ENCODE peak calls at places on chromosomes 5 and 9, in four cellular contexts. One of them, this sample, is unnamed.

GRCh38 chr5:883475-884181 is 9.0 kb downstream of the BRD9 start:
- DNase-seq in cardiac muscle cell: no peak
- DNase-seq in lower leg skin: no peak
- DNase-seq in upper lobe of right lung: no peak
- DNase-seq in this sample: peak; percentile 92

GRCh38 chr5:16681761-16682335 is 65.1 kb upstream of the RETREG1 start:
- DNase-seq in cardiac muscle cell: no peak
- DNase-seq in lower leg skin: no peak
- DNase-seq in upper lobe of right lung: no peak
- DNase-seq in this sample: no peak

GRCh38 chr9:135610290-135611141 is 28.8 kb downstream of the GLT6D1 start:
- DNase-seq in cardiac muscle cell: no peak
- DNase-seq in upper lobe of right lung: no peak
- DNase-seq in lower leg skin: no peak
- DNase-seq in this sample: no peak

GRCh38 chr5:11334404-11334803 is 569.8 kb downstream of the CTNND2 start:
- DNase-seq in lower leg skin: no peak
- DNase-seq in cardiac muscle cell: no peak
- DNase-seq in upper lobe of right lung: no peak
- DNase-seq in this sample: no peak

GRCh38 chr5:178457471-178457870 is 132.7 kb downstream of the COL23A1 start:
- DNase-seq in cardiac muscle cell: no peak
- DNase-seq in upper lobe of right lung: no peak
- DNase-seq in lower leg skin: no peak
- DNase-seq in this sample: no peak

GRCh38 chr9:88653926-88654325 is 118.9 kb downstream of the NXNL2 start:
- DNase-seq in lower leg skin: no peak
- DNase-seq in upper lobe of right lung: no peak
- DNase-seq in cardiac muscle cell: no peak
- DNase-seq in this sample: no peak

GRCh38 chr5:129063483-129064136 is 30.9 kb upstream of the ISOC1 start:
- DNase-seq in upper lobe of right lung: no peak
- DNase-seq in cardiac muscle cell: no peak
- DNase-seq in lower leg skin: no peak
- DNase-seq in this sample: no peak

GRCh38 chr9:4301302-4301701 is 1.4 kb upstream of the GLIS3 start:
- DNase-seq in lower leg skin: no peak
- DNase-seq in upper lobe of right lung: no peak
- DNase-seq in cardiac muscle cell: no peak
- DNase-seq in this sample: no peak

GRCh38 chr5:103785569-103785968 is 223.0 kb upstream of the NUDT12 start:
- DNase-seq in upper lobe of right lung: no peak
- DNase-seq in lower leg skin: no peak
- DNase-seq in cardiac muscle cell: no peak
- DNase-seq in this sample: no peak

GRCh38 chr5:176379881-176380280 is 8.5 kb downstream of the NOP16 start:
- DNase-seq in lower leg skin: no peak
- DNase-seq in upper lobe of right lung: no peak
- DNase-seq in cardiac muscle cell: no peak
- DNase-seq in this sample: no peak

GRCh38 chr9:83200531-83200930 is 137.6 kb upstream of the RASEF start:
- DNase-seq in cardiac muscle cell: no peak
- DNase-seq in lower leg skin: no peak
- DNase-seq in upper lobe of right lung: no peak
- DNase-seq in this sample: no peak

DNA sequence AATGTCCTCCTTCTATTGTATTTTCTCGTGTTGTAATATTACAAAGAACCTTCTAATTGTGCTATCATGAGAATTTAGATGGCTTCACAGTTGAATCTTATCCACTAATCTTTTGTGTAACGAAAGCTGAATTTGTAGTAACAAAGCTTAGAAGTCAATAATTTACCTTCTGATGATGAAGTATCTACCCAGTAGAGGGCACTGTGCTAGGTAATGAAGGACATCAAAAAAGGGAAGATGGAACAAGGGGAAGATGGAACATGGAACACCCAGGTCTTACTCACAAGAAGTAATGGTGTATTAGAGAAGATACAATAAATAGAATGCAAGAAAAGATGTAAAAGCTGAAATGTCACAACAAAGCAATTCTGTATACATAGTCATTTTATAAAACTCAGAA is 131.0 kb upstream of the CCNG1 start:
- DNase-seq in cardiac muscle cell: peak; percentile 1
- DNase-seq in lower leg skin: no peak
- DNase-seq in upper lobe of right lung: no peak
- DNase-seq in this sample: no peak
- TF ChIP-seq CTCF in cardiac muscle cell: peak; percentile 40
- TF ChIP-seq CTCF in lower leg skin: no peak
- TF ChIP-seq CTCF in upper lobe of right lung: peak; percentile 37
- TF ChIP-seq CTCF in this sample: peak; percentile 63

DNA sequence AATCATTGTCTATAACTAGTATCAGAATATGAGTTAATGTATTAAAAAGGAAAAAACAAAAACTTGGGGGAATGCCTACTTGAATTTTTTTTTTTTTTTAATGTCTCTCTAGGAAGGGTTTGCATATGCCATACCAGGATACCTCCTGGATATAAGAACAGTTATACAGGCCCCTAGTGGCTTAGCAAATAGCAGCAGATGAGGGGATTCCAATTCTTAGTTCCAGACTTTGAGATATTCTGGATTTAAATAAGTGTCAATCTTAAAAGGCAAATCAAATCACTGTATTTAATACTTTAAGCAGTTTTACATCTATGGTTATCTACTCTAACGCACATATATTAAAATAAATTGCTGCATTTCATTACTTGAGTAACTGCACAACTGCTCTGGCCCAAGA is 1055.5 kb upstream of the DMAC1 start:
- DNase-seq in cardiac muscle cell: peak; percentile 58
- DNase-seq in lower leg skin: no peak
- DNase-seq in upper lobe of right lung: no peak
- DNase-seq in this sample: no peak
- TF ChIP-seq CTCF in cardiac muscle cell: peak; percentile 62
- TF ChIP-seq CTCF in lower leg skin: no peak
- TF ChIP-seq CTCF in upper lobe of right lung: peak; percentile 20
- TF ChIP-seq CTCF in this sample: peak; percentile 80

GRCh38 chr5:154393850-154394249 is 51.9 kb upstream of the SAP30L start:
- DNase-seq in lower leg skin: no peak
- DNase-seq in upper lobe of right lung: no peak
- DNase-seq in cardiac muscle cell: no peak
- DNase-seq in this sample: no peak

GRCh38 chr5:154397652-154398406 is 48.0 kb upstream of the SAP30L start:
- DNase-seq in cardiac muscle cell: no peak
- DNase-seq in lower leg skin: no peak
- DNase-seq in upper lobe of right lung: no peak
- DNase-seq in this sample: no peak

GRCh38 chr5:154395407-154396106 is 50.2 kb upstream of the SAP30L start:
- DNase-seq in cardiac muscle cell: no peak
- DNase-seq in upper lobe of right lung: peak; percentile 72
- DNase-seq in lower leg skin: peak; percentile 36
- DNase-seq in this sample: no peak

GRCh38 chr5:154394328-154394727 is 51.5 kb upstream of the SAP30L start:
- DNase-seq in cardiac muscle cell: no peak
- DNase-seq in upper lobe of right lung: no peak
- DNase-seq in lower leg skin: no peak
- DNase-seq in this sample: no peak

GRCh38 chr5:154396128-154396527 is 49.7 kb upstream of the SAP30L start:
- DNase-seq in cardiac muscle cell: no peak
- DNase-seq in upper lobe of right lung: no peak
- DNase-seq in lower leg skin: no peak
- DNase-seq in this sample: no peak
- TF ChIP-seq CTCF in cardiac muscle cell: no peak
- TF ChIP-seq CTCF in upper lobe of right lung: no peak
- TF ChIP-seq CTCF in lower leg skin: no peak
- TF ChIP-seq CTCF in this sample: no peak

GRCh38 chr9:137480686-137481683 is 21.9 kb upstream of the NSMF start:
- DNase-seq in cardiac muscle cell: no peak
- DNase-seq in lower leg skin: no peak
- DNase-seq in upper lobe of right lung: peak; percentile 60
- DNase-seq in this sample: peak; percentile 92
- TF ChIP-seq CTCF in cardiac muscle cell: no peak
- TF ChIP-seq CTCF in lower leg skin: no peak
- TF ChIP-seq CTCF in upper lobe of right lung: no peak
- TF ChIP-seq CTCF in this sample: no peak

GRCh38 chr9:37903831-37904646 is at the start of gene SLC25A51:
- DNase-seq in lower leg skin: peak; percentile 91
- DNase-seq in upper lobe of right lung: peak; percentile 96
- DNase-seq in cardiac muscle cell: peak; percentile 92
- DNase-seq in this sample: no peak
- TF ChIP-seq CTCF in lower leg skin: peak; percentile 94
- TF ChIP-seq CTCF in upper lobe of right lung: peak; percentile 88
- TF ChIP-seq CTCF in cardiac muscle cell: peak; percentile 90
- TF ChIP-seq CTCF in this sample: peak; percentile 99

GRCh38 chr9:123658792-123659191 is 271.1 kb downstream of the DENND1A start:
- DNase-seq in cardiac muscle cell: no peak
- DNase-seq in upper lobe of right lung: no peak
- DNase-seq in lower leg skin: no peak
- DNase-seq in this sample: no peak

GRCh38 chr9:123657921-123658320 is 272.0 kb downstream of the DENND1A start:
- DNase-seq in cardiac muscle cell: no peak
- DNase-seq in upper lobe of right lung: no peak
- DNase-seq in lower leg skin: no peak
- DNase-seq in this sample: no peak

GRCh38 chr9:123656565-123656964 is 273.4 kb downstream of the DENND1A start:
- DNase-seq in cardiac muscle cell: no peak
- DNase-seq in upper lobe of right lung: no peak
- DNase-seq in lower leg skin: no peak
- DNase-seq in this sample: no peak

GRCh38 chr9:123655681-123656423 is 274.1 kb downstream of the DENND1A start:
- DNase-seq in upper lobe of right lung: no peak
- DNase-seq in cardiac muscle cell: no peak
- DNase-seq in lower leg skin: no peak
- DNase-seq in this sample: no peak

DNA sequence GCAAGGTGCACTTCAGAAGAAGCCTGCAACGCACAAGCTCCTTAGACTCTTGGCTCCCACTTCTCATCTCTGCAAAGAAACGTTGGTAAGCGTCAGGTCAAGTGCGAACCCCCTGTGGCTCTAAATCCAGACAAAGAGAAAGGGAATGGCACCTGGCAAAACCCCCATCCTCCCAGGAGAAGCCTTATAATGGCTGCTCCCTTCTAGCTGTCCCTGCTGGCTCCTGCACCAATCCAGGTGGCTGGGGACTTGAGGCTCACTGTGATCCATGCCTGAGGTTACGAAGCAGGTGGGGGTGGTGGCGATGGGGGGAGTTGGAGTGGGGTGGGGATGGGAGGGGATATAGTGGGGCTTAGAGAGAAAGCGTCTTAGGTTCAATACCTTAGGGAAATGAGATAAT is 272.8 kb downstream of the DENND1A start:
- DNase-seq in lower leg skin: no peak
- DNase-seq in upper lobe of right lung: no peak
- DNase-seq in cardiac muscle cell: no peak
- DNase-seq in this sample: no peak
- TF ChIP-seq CTCF in lower leg skin: no peak
- TF ChIP-seq CTCF in upper lobe of right lung: no peak
- TF ChIP-seq CTCF in cardiac muscle cell: no peak
- TF ChIP-seq CTCF in this sample: no peak

GRCh38 chr5:173496129-173496882 is 120.1 kb downstream of the BOD1 start:
- DNase-seq in upper lobe of right lung: no peak
- DNase-seq in lower leg skin: no peak
- DNase-seq in cardiac muscle cell: no peak
- DNase-seq in this sample: no peak
- TF ChIP-seq CTCF in upper lobe of right lung: no peak
- TF ChIP-seq CTCF in lower leg skin: no peak
- TF ChIP-seq CTCF in cardiac muscle cell: peak; percentile 17
- TF ChIP-seq CTCF in this sample: peak; percentile 48

GRCh38 chr9:127976943-127977871 is 3.6 kb downstream of the EEIG1 start:
- DNase-seq in cardiac muscle cell: no peak
- DNase-seq in lower leg skin: no peak
- DNase-seq in upper lobe of right lung: no peak
- DNase-seq in this sample: no peak

GRCh38 chr9:127979015-127979332 is 1.8 kb downstream of the EEIG1 start:
- DNase-seq in cardiac muscle cell: no peak
- DNase-seq in upper lobe of right lung: no peak
- DNase-seq in lower leg skin: no peak
- DNase-seq in this sample: no peak

GRCh38 chr9:127976498-127976897 is 4.3 kb downstream of the EEIG1 start:
- DNase-seq in upper lobe of right lung: peak; percentile 85
- DNase-seq in lower leg skin: no peak
- DNase-seq in cardiac muscle cell: no peak
- DNase-seq in this sample: no peak

GRCh38 chr9:127979333-127980055 is 1.3 kb downstream of the EEIG1 start:
- DNase-seq in lower leg skin: no peak
- DNase-seq in upper lobe of right lung: peak; percentile 80
- DNase-seq in cardiac muscle cell: peak; percentile 69
- DNase-seq in this sample: no peak

DNA sequence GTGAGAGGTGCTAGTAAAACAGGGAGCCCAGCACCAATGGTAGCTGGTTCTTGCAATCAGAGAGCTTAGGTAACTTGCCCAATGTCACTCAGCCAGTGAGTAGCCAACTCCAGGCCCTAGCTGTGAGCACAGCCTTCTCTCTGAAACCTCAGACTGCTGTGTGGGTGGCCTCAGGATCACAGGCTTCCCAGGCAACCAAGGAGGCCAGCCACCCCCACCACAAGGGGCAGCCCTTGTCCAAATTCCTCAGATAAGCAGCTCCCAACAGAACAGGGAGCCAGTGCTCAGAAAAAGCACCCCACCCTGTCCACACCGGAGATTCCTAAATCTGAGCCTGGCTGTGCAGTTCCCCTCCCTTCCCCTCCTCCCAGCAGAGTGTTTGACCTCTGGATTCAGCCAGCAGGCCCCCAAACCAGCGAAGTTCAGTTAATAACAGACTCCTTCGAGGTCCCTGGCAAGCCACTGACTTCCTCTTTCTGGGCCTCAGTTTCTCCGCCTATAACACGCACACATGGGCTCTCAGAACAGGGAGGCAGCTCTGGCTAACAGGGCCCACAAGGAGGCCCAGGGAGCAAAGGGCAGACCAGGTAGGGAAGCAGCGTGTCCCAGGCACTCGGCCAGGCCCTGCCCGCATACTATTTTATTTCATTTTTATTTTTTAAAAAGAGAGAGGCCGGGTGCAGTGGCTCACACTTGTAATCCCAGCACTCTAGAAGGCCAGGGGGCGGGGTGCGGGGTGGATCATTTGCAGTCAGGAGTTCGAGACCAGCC is 2.7 kb downstream of the EEIG1 start:
- DNase-seq in upper lobe of right lung: peak; percentile 85
- DNase-seq in lower leg skin: no peak
- DNase-seq in cardiac muscle cell: peak; percentile 87
- DNase-seq in this sample: no peak
- TF ChIP-seq CTCF in upper lobe of right lung: peak; percentile 12
- TF ChIP-seq CTCF in lower leg skin: no peak
- TF ChIP-seq CTCF in cardiac muscle cell: no peak
- TF ChIP-seq CTCF in this sample: peak; percentile 21

This sample was measured in chondrocyte.